ENCODE peak calls at places on chromosomes 4 and X, in six cellular contexts. C, J, K, U, Z and P are unnamed samples.

GRCh38 chrX:11164433-11164832 is 53.3 kb downstream of the HCCS start:
- DNase-seq in C (no peak), J (no peak), K (no peak), U (no peak), Z (no peak), P (no peak)

GRCh38 chrX:72255445-72255844 is 16.6 kb upstream of the ERCC6L start:
- DNase-seq in C (no peak), J (no peak), K (no peak), U (peak), Z (no peak), P (no peak)

GRCh38 chr4:29051381-29051965 is 1668.7 kb upstream of the PCDH7 start:
- DNase-seq in C (no peak), J (no peak), K (no peak), U (no peak), Z (no peak), P (no peak)

GRCh38 chr4:8366601-8367000 is 73.9 kb downstream of the ACOX3 start:
- DNase-seq in C (no peak), J (no peak), K (no peak), U (no peak), Z (no peak), P (no peak)

GRCh38 chr4:76758290-76758882 is 139.6 kb downstream of the SOWAHB start:
- DNase-seq in C (no peak), J (peak), K (no peak), U (peak), Z (peak), P (no peak)

GRCh38 chrX:111164728-111165127 is 68.7 kb downstream of the PAK3 start:
- DNase-seq in C (no peak), J (no peak), K (no peak), U (no peak), Z (peak), P (no peak)

GRCh38 chrX:129655547-129656248 is 942 bp upstream of the APLN start:
- DNase-seq in C (no peak), J (no peak), K (no peak), U (no peak), Z (no peak), P (no peak)

GRCh38 chr4:85968945-85969830 is 390.7 kb downstream of the MAPK10 start:
- DNase-seq in C (no peak), J (peak), K (no peak), U (no peak), Z (peak), P (no peak)

GRCh38 chrX:139563251-139563650 is 32.7 kb downstream of the F9 start:
- DNase-seq in C (no peak), J (no peak), K (no peak), U (no peak), Z (no peak), P (no peak)

GRCh38 chrX:112087545-112087944 is 5.0 kb upstream of the TRPC5 start:
- DNase-seq in C (no peak), J (no peak), K (no peak), U (no peak), Z (no peak), P (no peak)

GRCh38 chr4:153728151-153728550 is 31.7 kb downstream of the RNF175 start:
- DNase-seq in C (no peak), J (no peak), K (no peak), U (no peak), Z (no peak), P (no peak)

GRCh38 chr4:184357783-184358182 is 116.6 kb downstream of the IRF2 start:
- DNase-seq in C (no peak), J (no peak), K (no peak), U (no peak), Z (no peak), P (no peak)

GRCh38 chrX:116111934-116112595 is 58.5 kb upstream of the AGTR2 start:
- DNase-seq in C (no peak), J (no peak), K (no peak), U (no peak), Z (no peak), P (no peak)

GRCh38 chr4:21018817-21019216 is 318.6 kb downstream of the PACRGL start:
- DNase-seq in C (no peak), J (no peak), K (no peak), U (no peak), Z (no peak), P (no peak)

GRCh38 chrX:130772313-130773140 is 130.5 kb downstream of the ENOX2 start:
- DNase-seq in C (no peak), J (peak), K (no peak), U (no peak), Z (peak), P (no peak)

GRCh38 chrX:18883234-18883960 is 100.5 kb downstream of the PHKA2 start:
- DNase-seq in C (no peak), J (peak), K (no peak), U (no peak), Z (no peak), P (no peak)

GRCh38 chr4:75007891-75008290 is 75.0 kb downstream of the PARM1 start:
- DNase-seq in C (no peak), J (no peak), K (no peak), U (no peak), Z (no peak), P (no peak)

GRCh38 chr4:75005727-75006126 is 72.8 kb downstream of the PARM1 start:
- DNase-seq in C (no peak), J (no peak), K (no peak), U (no peak), Z (no peak), P (no peak)

GRCh38 chr4:75002381-75002780 is 69.5 kb downstream of the PARM1 start:
- DNase-seq in C (no peak), J (no peak), K (no peak), U (no peak), Z (no peak), P (no peak)

GRCh38 chr4:75004755-75005668 is 72.1 kb downstream of the PARM1 start:
- DNase-seq in C (no peak), J (no peak), K (peak), U (no peak), Z (no peak), P (peak)

GRCh38 chr4:75003979-75004378 is 71.1 kb downstream of the PARM1 start:
- DNase-seq in C (no peak), J (no peak), K (no peak), U (no peak), Z (no peak), P (no peak)
- TF ChIP-seq POLR2AphosphoS5 in C (no peak), J (no peak), K (no peak), U (no peak), Z (no peak), P (no peak)

GRCh38 chrX:131907488-131908314 is 115.4 kb upstream of the STK26 start:
- DNase-seq in C (no peak), J (no peak), K (no peak), U (no peak), Z (peak), P (no peak)

GRCh38 chrX:131910565-131910964 is 112.5 kb upstream of the STK26 start:
- DNase-seq in C (no peak), J (no peak), K (no peak), U (no peak), Z (no peak), P (no peak)
- TF ChIP-seq TAF1 in C (no peak), J (no peak), K (no peak), U (no peak), Z (no peak), P (no peak)

GRCh38 chrX:48574270-48575266 is at the start of gene RBM3:
- DNase-seq in C (peak), J (peak), K (peak), U (peak), Z (peak), P (peak)
- TF ChIP-seq POLR2A in C (peak), J (peak), K (peak), U (peak), Z (peak), P (peak)

GRCh38 chr4:107719211-107719926 is 665 bp downstream of the PAPSS1 start:
- DNase-seq in C (no peak), J (peak), K (no peak), U (no peak), Z (peak), P (no peak)

GRCh38 chr4:107721436-107722090 is 1.5 kb upstream of the PAPSS1 start:
- DNase-seq in C (peak), J (no peak), K (no peak), U (peak), Z (no peak), P (no peak)

GRCh38 chr4:107718351-107718965 is 1.6 kb downstream of the PAPSS1 start:
- DNase-seq in C (no peak), J (no peak), K (peak), U (no peak), Z (no peak), P (no peak)

DNA sequence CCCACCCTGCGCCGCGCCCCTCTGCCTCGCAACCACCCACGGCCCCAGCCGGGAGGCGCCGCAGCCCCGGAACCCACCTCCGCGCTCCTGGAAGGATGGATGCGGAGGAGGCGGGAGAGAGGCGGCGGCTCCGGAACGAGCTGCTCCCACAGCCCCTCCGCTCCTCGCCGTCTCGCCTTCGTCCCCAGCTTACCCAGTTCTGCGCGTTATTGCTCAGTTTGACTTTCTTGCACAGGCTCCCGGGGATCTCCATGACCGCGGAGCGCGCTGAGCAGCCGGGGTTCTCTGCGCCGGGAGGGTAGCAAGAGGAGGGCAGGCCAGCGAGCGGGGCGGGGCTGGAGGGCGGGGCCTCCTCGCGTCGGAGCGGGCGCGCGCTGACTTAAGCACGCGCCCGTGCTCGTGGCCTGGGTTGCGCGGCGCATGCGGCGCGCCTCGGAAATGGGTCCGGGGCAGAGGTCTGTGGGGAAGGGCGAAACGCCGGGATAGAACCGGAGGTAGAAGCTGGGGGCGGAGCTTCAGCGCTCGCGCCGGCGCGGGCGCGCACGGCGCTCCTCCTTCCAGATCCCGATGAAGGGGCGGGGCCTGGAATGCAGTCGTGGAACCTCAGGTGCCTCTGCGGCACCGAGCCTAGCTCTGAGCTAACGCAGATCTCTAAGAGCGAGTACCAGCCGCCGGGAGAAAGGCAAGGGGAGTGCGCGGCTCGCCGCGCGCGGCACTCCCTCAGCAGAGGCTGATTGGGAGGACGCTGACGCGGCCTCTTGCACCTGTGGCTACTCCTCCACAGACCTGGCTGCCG is at the start of gene PAPSS1:
- DNase-seq in C (peak), J (peak), K (peak), U (peak), Z (peak), P (peak)
- TF ChIP-seq POLR2AphosphoS5 in C (no peak), J (peak), K (peak), U (peak), Z (peak), P (no peak)

GRCh38 chrX:7111518-7111917 is 36.0 kb upstream of the STS start:
- DNase-seq in C (no peak), J (no peak), K (no peak), U (no peak), Z (no peak), P (no peak)
- TF ChIP-seq TAF1 in C (no peak), J (no peak), K (no peak), U (no peak), Z (no peak), P (no peak)